ENCODE peak calls at places on chromosomes 5 and 9, in six cellular contexts. S, Y, O, J, L and M are unnamed samples.

GRCh38 chr5:113340537-113340936 is 94.3 kb downstream of the TSSK1B start:
- DNase-seq in O (peak; percentile 54), Y (no peak), S (no peak), L (no peak), J (no peak), M (no peak)

GRCh38 chr5:127757576-127757975 is 54.4 kb downstream of the CCDC192 start:
- DNase-seq in J (no peak), S (peak; percentile 6), O (peak; percentile 59), Y (no peak), L (peak; percentile 65), M (peak; percentile 71)

GRCh38 chr5:137199966-137200365 is 299.2 kb downstream of the SPOCK1 start:
- DNase-seq in S (no peak), O (peak; percentile 62), Y (no peak), J (peak; percentile 15), L (peak; percentile 60), M (no peak)

GRCh38 chr9:3508531-3509374 is 17.0 kb downstream of the RFX3 start:
- DNase-seq in O (peak; percentile 37), S (no peak), J (no peak), L (peak; percentile 37), Y (no peak), M (peak; percentile 28)

GRCh38 chr5:59039296-59040006 is 456.6 kb downstream of the RAB3C start:
- DNase-seq in L (peak; percentile 76), S (peak; percentile 39), J (no peak), O (peak; percentile 76), Y (peak; percentile 57), M (peak; percentile 90)

GRCh38 chr9:4572184-4572826 is 82.0 kb downstream of the SLC1A1 start:
- DNase-seq in Y (no peak), J (no peak), O (no peak), L (no peak), S (no peak), M (no peak)

GRCh38 chr5:76695336-76695735 is 20.6 kb upstream of the F2R start:
- DNase-seq in S (no peak), J (no peak), O (no peak), Y (no peak), L (no peak), M (no peak)

GRCh38 chr9:97990259-97990658 is 7.1 kb downstream of the ANP32B start:
- DNase-seq in S (no peak), Y (no peak), O (peak; percentile 79), J (no peak), L (peak; percentile 82), M (peak; percentile 85)

GRCh38 chr5:125043781-125044391 is 297.4 kb upstream of the ZNF608 start:
- DNase-seq in L (peak; percentile 56), Y (no peak), J (no peak), S (no peak), O (no peak), M (peak; percentile 33)

GRCh38 chr9:15293727-15294405 is 13.2 kb downstream of the TTC39B start:
- DNase-seq in Y (no peak), S (no peak), J (no peak), L (no peak), O (no peak), M (peak; percentile 48)

GRCh38 chr5:54753034-54753433 is 232.4 kb downstream of the ESM1 start:
- DNase-seq in Y (no peak), O (no peak), J (no peak), S (no peak), L (peak; percentile 79), M (peak; percentile 84)

GRCh38 chr5:144203750-144204596 is 33.3 kb downstream of the KCTD16 start:
- DNase-seq in L (peak; percentile 82), O (peak; percentile 70), Y (peak; percentile 31), S (peak; percentile 65), J (no peak), M (peak; percentile 77)

GRCh38 chr5:80407735-80408474 is at the start of gene ZFYVE16:
- DNase-seq in J (peak; percentile 85), L (peak; percentile 96), Y (peak; percentile 97), S (peak; percentile 96), O (peak; percentile 98), M (peak; percentile 98)

GRCh38 chr5:80408475-80408875 is 611 bp downstream of the ZFYVE16 start:
- DNase-seq in O (peak; percentile 85), S (no peak), Y (peak; percentile 76), J (peak; percentile 21), L (peak; percentile 38), M (peak; percentile 83)

GRCh38 chr5:80411589-80412219 is 3.8 kb downstream of the ZFYVE16 start:
- DNase-seq in L (peak; percentile 7), Y (no peak), S (no peak), J (no peak), O (no peak), M (peak; percentile 9)

GRCh38 chr5:80408976-80409926 is 1.4 kb downstream of the ZFYVE16 start:
- DNase-seq in S (no peak), O (no peak), Y (no peak), J (no peak), L (peak; percentile 19), M (peak; percentile 43)

DNA sequence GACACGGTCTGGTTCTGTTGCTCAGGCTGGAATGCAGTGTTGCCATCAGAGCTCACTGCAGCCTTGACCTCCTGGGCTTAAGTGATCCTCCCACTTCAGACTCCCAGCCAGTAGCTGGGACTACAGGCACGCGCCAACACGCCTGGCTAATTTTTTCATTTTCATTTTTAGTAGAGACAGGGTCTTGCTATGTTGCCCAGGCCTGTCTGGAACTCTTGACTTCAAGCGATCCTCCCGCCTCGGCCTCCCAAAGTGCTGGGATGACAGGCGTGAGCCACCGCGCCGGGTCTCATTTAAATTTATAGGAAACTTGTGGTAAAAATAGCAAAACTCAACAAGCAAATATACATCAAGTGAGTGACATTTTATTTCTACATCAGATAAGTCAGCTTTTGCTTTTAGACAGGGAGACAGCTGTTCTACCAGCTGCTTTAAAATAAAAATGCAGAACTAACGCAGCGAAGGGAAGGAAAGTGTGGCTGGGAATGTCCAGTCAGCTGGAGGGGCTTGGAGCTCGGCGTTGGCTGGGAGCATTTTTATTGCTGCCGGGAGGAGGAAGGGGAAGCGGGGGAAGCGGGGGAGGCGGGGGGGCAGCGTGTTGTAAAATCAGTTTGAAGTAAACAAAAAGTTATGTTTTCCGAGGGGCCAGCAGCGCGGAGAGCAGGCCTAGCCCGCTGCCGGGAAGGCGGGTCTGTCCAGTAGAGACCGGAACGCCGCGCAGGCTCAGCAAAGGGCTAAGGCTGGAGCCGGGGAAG is 707 bp upstream of the ZFYVE16 start:
- DNase-seq in J (no peak), L (peak; percentile 1), S (peak; percentile 4), O (no peak), Y (no peak), M (peak; percentile 77)
- H3K4me1 ChIP-seq in J (no peaks in the 10 kb centered on the region), L (peaks cover 3% of the 10 kb centered on the region), S (no peaks in the 10 kb centered on the region), O (no peaks in the 10 kb centered on the region), Y (peaks cover 2% of the 10 kb centered on the region), M (peaks cover 1% of the 10 kb centered on the region)

GRCh38 chr5:80959138-80959537 is 1.0 kb upstream of the RASGRF2 start:
- DNase-seq in O (peak; percentile 65), J (no peak), Y (no peak), L (no peak), S (no peak), M (no peak)

GRCh38 chr5:80955082-80955481 is 5.1 kb upstream of the RASGRF2 start:
- DNase-seq in J (no peak), L (no peak), O (no peak), S (no peak), Y (no peak), M (no peak)

GRCh38 chr5:80958611-80959010 is 1.6 kb upstream of the RASGRF2 start:
- DNase-seq in J (no peak), O (no peak), S (no peak), Y (no peak), L (no peak), M (no peak)

GRCh38 chr5:80956272-80956671 is 3.9 kb upstream of the RASGRF2 start:
- DNase-seq in Y (no peak), L (no peak), S (no peak), O (no peak), J (no peak), M (no peak)

DNA sequence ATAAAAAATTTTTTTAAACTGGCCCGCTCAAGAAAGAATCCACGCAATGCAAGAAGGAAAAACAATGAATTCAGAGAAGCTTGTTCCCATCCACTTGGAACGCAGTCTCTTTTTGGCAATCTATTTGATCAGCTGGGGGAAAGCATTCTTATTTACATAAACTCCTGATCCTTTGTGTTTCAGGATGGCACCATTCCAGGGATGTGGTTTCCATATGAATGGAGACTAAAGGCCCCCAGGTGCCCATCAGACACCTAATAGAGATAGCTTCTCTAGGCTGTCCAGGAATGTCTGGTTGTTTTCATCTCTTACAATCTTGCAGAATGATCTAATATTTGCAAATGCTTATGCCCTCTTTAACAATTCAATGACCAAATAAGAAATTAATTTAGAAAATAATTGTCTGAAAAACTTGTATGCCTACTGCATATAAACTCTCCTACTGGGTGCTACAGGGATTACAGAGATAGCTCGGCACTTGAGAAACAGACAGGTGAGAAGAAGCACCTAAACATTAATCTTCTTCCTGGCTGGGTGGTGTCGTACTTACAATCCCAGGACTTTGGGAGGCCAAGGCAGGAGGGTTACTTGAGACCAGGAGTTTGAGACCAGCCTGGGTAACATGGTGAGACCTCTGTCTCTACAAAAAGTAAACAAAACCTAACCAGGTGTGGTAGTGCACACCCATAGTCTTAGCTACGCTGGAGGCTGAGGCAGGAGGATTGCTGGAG is 3.0 kb upstream of the RASGRF2 start:
- DNase-seq in J (no peak), S (no peak), L (no peak), Y (peak; percentile 66), O (peak; percentile 70), M (no peak)
- H2BK5ac ChIP-seq in J (peak overlapping the region; percentile 76), S (no peak overlapping the region), L (no peak overlapping the region), Y (no peak overlapping the region), O (no peak overlapping the region), M (no peak overlapping the region)

DNA sequence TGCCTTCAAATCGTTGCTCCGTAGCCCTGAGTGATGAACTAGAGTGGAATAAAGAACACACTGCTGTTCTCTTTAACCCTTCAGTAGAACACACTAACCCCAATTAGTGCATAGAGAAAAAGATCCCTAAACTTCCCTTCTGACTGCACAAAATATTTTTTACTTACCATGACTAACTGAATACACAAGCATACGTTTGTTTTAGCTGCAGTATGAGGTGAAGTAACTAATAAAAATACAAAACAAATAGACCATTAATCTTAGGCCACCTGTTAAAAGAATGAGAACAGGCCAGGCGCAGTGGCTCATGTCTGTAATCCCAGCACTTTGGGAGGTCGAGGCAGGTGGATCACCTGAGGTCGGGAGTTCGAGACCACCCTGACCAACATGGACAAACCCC is 15.2 kb downstream of the PSAT1 start:
- DNase-seq in Y (no peak), O (no peak), L (no peak), S (no peak), J (no peak), M (no peak)
- H2BK15ac ChIP-seq in Y (no peak overlapping the region), O (no peak overlapping the region), L (no peak overlapping the region), S (no peak overlapping the region), J (no peak overlapping the region), M (no peak overlapping the region)

DNA sequence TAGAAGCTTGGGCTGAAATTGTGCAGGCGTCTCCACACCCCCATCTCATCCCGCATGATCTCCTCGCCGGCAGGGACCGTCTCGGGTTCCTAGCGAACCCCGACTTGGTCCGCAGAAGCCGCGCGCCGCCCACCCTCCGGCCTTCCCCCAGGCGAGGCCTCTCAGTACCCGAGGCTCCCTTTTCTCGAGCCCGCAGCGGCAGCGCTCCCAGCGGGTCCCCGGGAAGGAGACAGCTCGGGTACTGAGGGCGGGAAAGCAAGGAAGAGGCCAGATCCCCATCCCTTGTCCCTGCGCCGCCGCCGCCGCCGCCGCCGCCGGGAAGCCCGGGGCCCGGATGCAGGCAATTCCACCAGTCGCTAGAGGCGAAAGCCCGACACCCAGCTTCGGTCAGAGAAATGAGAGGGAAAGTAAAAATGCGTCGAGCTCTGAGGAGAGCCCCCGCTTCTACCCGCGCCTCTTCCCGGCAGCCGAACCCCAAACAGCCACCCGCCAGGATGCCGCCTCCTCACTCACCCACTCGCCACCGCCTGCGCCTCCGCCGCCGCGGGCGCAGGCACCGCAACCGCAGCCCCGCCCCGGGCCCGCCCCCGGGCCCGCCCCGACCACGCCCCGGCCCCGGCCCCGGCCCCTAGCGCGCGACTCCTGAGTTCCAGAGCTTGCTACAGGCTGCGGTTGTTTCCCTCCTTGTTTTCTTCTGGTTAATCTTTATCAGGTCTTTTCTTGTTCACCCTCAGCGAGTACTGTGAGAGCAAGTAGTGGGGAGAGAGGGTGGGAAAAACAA is at the start of gene C9orf72:
- DNase-seq in S (no peak), J (no peak), L (peak; percentile 31), O (peak; percentile 81), Y (no peak), M (peak; percentile 80)
- H3K4me1 ChIP-seq in S (peaks cover 3% of the 10 kb centered on the region), J (peaks cover 2% of the 10 kb centered on the region), L (no peaks in the 10 kb centered on the region), O (no peaks in the 10 kb centered on the region), Y (no peaks in the 10 kb centered on the region), M (peaks cover 2% of the 10 kb centered on the region)